ENCODE peak calls at places on chromosomes 2 and 18, in seven cellular contexts. O is small intestine, N is heart right ventricle, G is MM.1S, V is neural progenitor cell, K is tibial nerve, P is astrocyte. I is an unnamed sample.

GRCh38 chr2:160062283-160063005 is at the start of gene PLA2R1:
- DNase-seq in V (peak; percentile 78), N (peak; percentile 30), P (peak; percentile 30), K (peak; percentile 27), O (peak; percentile 76), G (no peak), I (no peak)

GRCh38 chr2:149527998-149528775 is 59.4 kb downstream of the MMADHC start:
- DNase-seq in V (peak; percentile 3), O (no peak), G (no peak), K (no peak), P (no peak), N (no peak), I (no peak)

GRCh38 chr2:100197643-100198153 is 55.3 kb upstream of the AFF3 start:
- DNase-seq in G (no peak), N (peak; percentile 64), P (peak; percentile 46), O (peak; percentile 41), V (peak; percentile 68), K (peak; percentile 35), I (no peak)

GRCh38 chr18:64330161-64330560 is 181.3 kb upstream of the LINC00305 start:
- DNase-seq in G (no peak), V (peak; percentile 30), O (no peak), P (no peak), K (no peak), N (no peak), I (no peak)

GRCh38 chr2:72689579-72690170 is 136.2 kb downstream of the EXOC6B start:
- DNase-seq in P (peak; percentile 32), N (no peak), K (no peak), V (no peak), G (no peak), O (no peak), I (no peak)

GRCh38 chr2:234377761-234378341 is 119.0 kb downstream of the ARL4C start:
- DNase-seq in N (no peak), P (peak; percentile 94), K (no peak), V (peak; percentile 38), O (no peak), G (no peak), I (no peak)

GRCh38 chr2:20309001-20309400 is 41.6 kb downstream of the PUM2 start:
- DNase-seq in K (no peak), V (no peak), P (no peak), G (no peak), O (no peak), N (no peak), I (no peak)

GRCh38 chr2:233495503-233496496 is 70.8 kb downstream of the USP40 start:
- DNase-seq in V (no peak), N (no peak), P (no peak), G (no peak), K (no peak), O (no peak), I (no peak)

GRCh38 chr2:127220807-127221527 is 868 bp upstream of the CYP27C1 start:
- DNase-seq in N (no peak), G (no peak), V (peak; percentile 65), K (no peak), P (peak; percentile 10), O (no peak), I (no peak)

GRCh38 chr2:17362956-17363355 is 155.3 kb downstream of the RAD51AP2 start:
- DNase-seq in V (no peak), O (no peak), G (peak; percentile 51), N (no peak), P (no peak), K (no peak), I (no peak)

GRCh38 chr2:43391877-43392214 is 165.4 kb upstream of the ZFP36L2 start:
- DNase-seq in K (no peak), O (no peak), P (peak; percentile 52), N (no peak), V (no peak), G (no peak), I (no peak)

GRCh38 chr2:214593723-214594122 is 182.9 kb downstream of the VWC2L start:
- DNase-seq in V (peak; percentile 74), G (no peak), N (no peak), P (peak; percentile 89), K (no peak), O (no peak), I (no peak)

GRCh38 chr2:239168575-239168974 is 232.2 kb downstream of the HDAC4 start:
- DNase-seq in P (no peak), V (no peak), K (peak; percentile 6), N (no peak), G (no peak), O (no peak), I (no peak)

GRCh38 chr2:236772220-236772837 is 202.7 kb downstream of the ACKR3 start:
- DNase-seq in O (no peak), K (no peak), V (no peak), P (no peak), G (peak; percentile 23), N (no peak), I (no peak)
- H3K27ac ChIP-seq in O (no peak overlapping the region), K (no peak overlapping the region), V (no peak overlapping the region), P (no peak overlapping the region), G (no peak overlapping the region), N (no peak overlapping the region), I (no peak overlapping the region)

GRCh38 chr18:9916067-9916684 is 2.4 kb downstream of the VAPA start:
- DNase-seq in V (peak; percentile 23), K (no peak), N (no peak), P (no peak), G (no peak), O (no peak), I (no peak)
- H3K4me1 ChIP-seq in V (peaks cover 21% of the 10 kb centered on the region), K (peaks cover 53% of the 10 kb centered on the region), N (peaks cover 59% of the 10 kb centered on the region), P (peaks cover 25% of the 10 kb centered on the region), G (peaks cover 33% of the 10 kb centered on the region), O (peaks cover 24% of the 10 kb centered on the region), I (peaks cover 57% of the 10 kb centered on the region)

GRCh38 chr2:202108345-202108744 is 35.3 kb downstream of the KIAA2012 start:
- DNase-seq in G (no peak), O (no peak), K (no peak), P (no peak), V (no peak), N (no peak), I (no peak)
- H3K27me3 ChIP-seq in G (no peaks in the 10 kb centered on the region), O (no peaks in the 10 kb centered on the region), K (no peaks in the 10 kb centered on the region), P (no peaks in the 10 kb centered on the region), V (peaks cover 5% of the 10 kb centered on the region), N (peaks cover 7% of the 10 kb centered on the region), I (no peaks in the 10 kb centered on the region)

GRCh38 chr2:46849741-46850474 is 65.7 kb downstream of the MCFD2 start:
- DNase-seq in P (peak; percentile 97), N (peak; percentile 69), K (no peak), G (no peak), O (peak; percentile 35), V (no peak), I (no peak)
- H3K27ac ChIP-seq in P (peak overlapping the region; percentile 94), N (peak overlapping the region; percentile 31), K (peak overlapping the region; percentile 41), G (no peak overlapping the region), O (peak overlapping the region; percentile 81), V (no peak overlapping the region), I (no peak overlapping the region)

I was measured in naive thymus-derived CD4-positive, alpha-beta T cell.